ENCODE peak calls at places on chromosomes 6 and 20, in ten cellular contexts. One of them, this sample, is unnamed.

GRCh38 chr6:104540743-104541142 is 319.0 kb downstream of the HACE1 start:
- DNase-seq in foreskin melanocyte: peak; percentile 94
- DNase-seq in AG04450: no peak
- DNase-seq in endothelial cell: no peak
- DNase-seq in stimulated activated CD4-positive, alpha-beta T cell treated with anti-CD3 and anti-CD28 coated beads, TNF-alpha, amount 100 ng/mL, for 1 hour: no peak
- DNase-seq in GM03348: no peak
- DNase-seq in GM12864: no peak
- DNase-seq in progenitor cell of endocrine pancreas: no peak
- DNase-seq in epithelial cell of esophagus: no peak
- DNase-seq in NCI-H748 treated with DMSO at 0.1 percent for 48 hours: no peak
- DNase-seq in this sample: peak; percentile 42

GRCh38 chr6:159691133-159691962 is 1.7 kb downstream of the SOD2 start:
- DNase-seq in NCI-H748 treated with DMSO at 0.1 percent for 48 hours: peak; percentile 11
- DNase-seq in endothelial cell: no peak
- DNase-seq in foreskin melanocyte: peak; percentile 72
- DNase-seq in epithelial cell of esophagus: peak; percentile 87
- DNase-seq in stimulated activated CD4-positive, alpha-beta T cell treated with anti-CD3 and anti-CD28 coated beads, TNF-alpha, amount 100 ng/mL, for 1 hour: no peak
- DNase-seq in progenitor cell of endocrine pancreas: no peak
- DNase-seq in AG04450: peak; percentile 81
- DNase-seq in GM12864: no peak
- DNase-seq in GM03348: peak; percentile 77
- DNase-seq in this sample: peak; percentile 91

GRCh38 chr6:108897371-108897770 is 49.1 kb downstream of the ARMC2 start:
- DNase-seq in foreskin melanocyte: no peak
- DNase-seq in progenitor cell of endocrine pancreas: no peak
- DNase-seq in endothelial cell: no peak
- DNase-seq in epithelial cell of esophagus: peak; percentile 90
- DNase-seq in GM03348: peak; percentile 15
- DNase-seq in GM12864: no peak
- DNase-seq in AG04450: no peak
- DNase-seq in NCI-H748 treated with DMSO at 0.1 percent for 48 hours: peak; percentile 97
- DNase-seq in stimulated activated CD4-positive, alpha-beta T cell treated with anti-CD3 and anti-CD28 coated beads, TNF-alpha, amount 100 ng/mL, for 1 hour: no peak
- DNase-seq in this sample: peak; percentile 22

GRCh38 chr6:157561037-157561790 is 180.2 kb downstream of the ZDHHC14 start:
- DNase-seq in GM12864: peak; percentile 55
- DNase-seq in stimulated activated CD4-positive, alpha-beta T cell treated with anti-CD3 and anti-CD28 coated beads, TNF-alpha, amount 100 ng/mL, for 1 hour: no peak
- DNase-seq in progenitor cell of endocrine pancreas: no peak
- DNase-seq in AG04450: no peak
- DNase-seq in foreskin melanocyte: no peak
- DNase-seq in GM03348: no peak
- DNase-seq in NCI-H748 treated with DMSO at 0.1 percent for 48 hours: no peak
- DNase-seq in endothelial cell: no peak
- DNase-seq in epithelial cell of esophagus: no peak
- DNase-seq in this sample: no peak

GRCh38 chr20:544153-544725 is 649 bp upstream of the CSNK2A1 start:
- DNase-seq in GM03348: no peak
- DNase-seq in NCI-H748 treated with DMSO at 0.1 percent for 48 hours: no peak
- DNase-seq in foreskin melanocyte: no peak
- DNase-seq in GM12864: no peak
- DNase-seq in progenitor cell of endocrine pancreas: no peak
- DNase-seq in endothelial cell: no peak
- DNase-seq in stimulated activated CD4-positive, alpha-beta T cell treated with anti-CD3 and anti-CD28 coated beads, TNF-alpha, amount 100 ng/mL, for 1 hour: no peak
- DNase-seq in epithelial cell of esophagus: no peak
- DNase-seq in AG04450: no peak
- DNase-seq in this sample: no peak

GRCh38 chr6:17015144-17015543 is 86.7 kb upstream of the STMND1 start:
- DNase-seq in epithelial cell of esophagus: peak; percentile 57
- DNase-seq in NCI-H748 treated with DMSO at 0.1 percent for 48 hours: no peak
- DNase-seq in foreskin melanocyte: no peak
- DNase-seq in progenitor cell of endocrine pancreas: no peak
- DNase-seq in GM12864: peak; percentile 18
- DNase-seq in endothelial cell: no peak
- DNase-seq in GM03348: peak; percentile 44
- DNase-seq in stimulated activated CD4-positive, alpha-beta T cell treated with anti-CD3 and anti-CD28 coated beads, TNF-alpha, amount 100 ng/mL, for 1 hour: no peak
- DNase-seq in AG04450: no peak
- DNase-seq in this sample: no peak

GRCh38 chr6:136784910-136785746 is 7.1 kb downstream of the MAP3K5 start:
- DNase-seq in GM12864: no peak
- DNase-seq in NCI-H748 treated with DMSO at 0.1 percent for 48 hours: no peak
- DNase-seq in GM03348: no peak
- DNase-seq in AG04450: no peak
- DNase-seq in foreskin melanocyte: no peak
- DNase-seq in epithelial cell of esophagus: peak; percentile 38
- DNase-seq in endothelial cell: no peak
- DNase-seq in progenitor cell of endocrine pancreas: no peak
- DNase-seq in stimulated activated CD4-positive, alpha-beta T cell treated with anti-CD3 and anti-CD28 coated beads, TNF-alpha, amount 100 ng/mL, for 1 hour: no peak
- DNase-seq in this sample: peak; percentile 26

GRCh38 chr6:156787569-156788492 is 10.7 kb downstream of the ARID1B start:
- DNase-seq in AG04450: no peak
- DNase-seq in endothelial cell: no peak
- DNase-seq in GM12864: no peak
- DNase-seq in GM03348: no peak
- DNase-seq in stimulated activated CD4-positive, alpha-beta T cell treated with anti-CD3 and anti-CD28 coated beads, TNF-alpha, amount 100 ng/mL, for 1 hour: no peak
- DNase-seq in foreskin melanocyte: no peak
- DNase-seq in progenitor cell of endocrine pancreas: no peak
- DNase-seq in NCI-H748 treated with DMSO at 0.1 percent for 48 hours: no peak
- DNase-seq in epithelial cell of esophagus: no peak
- DNase-seq in this sample: no peak